ENCODE peak calls at places on chromosome 4, in nine cellular contexts. One of them, this sample, is unnamed.

GRCh38 chr4:124322234-124322831 is 390.2 kb downstream of the ANKRD50 start:
- DNase-seq in fibroblast of lung: peak; percentile 35
- DNase-seq in HCT116: peak; percentile 8
- DNase-seq in CD8-positive, alpha-beta T cell: no peak
- DNase-seq in BE2C: no peak
- DNase-seq in A549: peak; percentile 14
- DNase-seq in bronchial epithelial cell: peak; percentile 40
- DNase-seq in PC-9: no peak
- DNase-seq in Peyer's patch: no peak
- DNase-seq in this sample: peak; percentile 41

GRCh38 chr4:125735107-125735506 is 420.4 kb downstream of the FAT4 start:
- DNase-seq in fibroblast of lung: peak; percentile 96
- DNase-seq in HCT116: no peak
- DNase-seq in CD8-positive, alpha-beta T cell: no peak
- DNase-seq in BE2C: no peak
- DNase-seq in A549: peak; percentile 83
- DNase-seq in bronchial epithelial cell: peak; percentile 86
- DNase-seq in PC-9: peak; percentile 66
- DNase-seq in Peyer's patch: no peak
- DNase-seq in this sample: peak; percentile 88

GRCh38 chr4:98929341-98930267 is 671 bp upstream of the EIF4E start:
- DNase-seq in fibroblast of lung: peak; percentile 98
- DNase-seq in HCT116: peak; percentile 94
- DNase-seq in CD8-positive, alpha-beta T cell: peak; percentile 10
- DNase-seq in BE2C: peak; percentile 44
- DNase-seq in A549: peak; percentile 91
- DNase-seq in bronchial epithelial cell: peak; percentile 99
- DNase-seq in PC-9: peak; percentile 66
- DNase-seq in Peyer's patch: peak; percentile 89
- DNase-seq in this sample: peak; percentile 98

GRCh38 chr4:5888706-5889696 is 3.9 kb downstream of the CRMP1 start:
- DNase-seq in fibroblast of lung: no peak
- DNase-seq in HCT116: no peak
- DNase-seq in CD8-positive, alpha-beta T cell: no peak
- DNase-seq in BE2C: no peak
- DNase-seq in A549: no peak
- DNase-seq in bronchial epithelial cell: no peak
- DNase-seq in PC-9: no peak
- DNase-seq in Peyer's patch: no peak
- DNase-seq in this sample: no peak

GRCh38 chr4:158090323-158090722 is 82.5 kb downstream of the GASK1B start:
- DNase-seq in fibroblast of lung: peak; percentile 54
- DNase-seq in HCT116: no peak
- DNase-seq in CD8-positive, alpha-beta T cell: no peak
- DNase-seq in BE2C: no peak
- DNase-seq in A549: no peak
- DNase-seq in bronchial epithelial cell: no peak
- DNase-seq in PC-9: no peak
- DNase-seq in Peyer's patch: no peak
- DNase-seq in this sample: no peak

GRCh38 chr4:176193898-176194297 is 1.5 kb downstream of the SPATA4 start:
- DNase-seq in fibroblast of lung: peak; percentile 86
- DNase-seq in HCT116: peak; percentile 29
- DNase-seq in CD8-positive, alpha-beta T cell: no peak
- DNase-seq in BE2C: no peak
- DNase-seq in A549: peak; percentile 20
- DNase-seq in bronchial epithelial cell: peak; percentile 96
- DNase-seq in PC-9: no peak
- DNase-seq in Peyer's patch: no peak
- DNase-seq in this sample: peak; percentile 94

GRCh38 chr4:79563218-79563617 is 155.2 kb upstream of the GK2 start:
- DNase-seq in fibroblast of lung: peak; percentile 14
- DNase-seq in HCT116: no peak
- DNase-seq in CD8-positive, alpha-beta T cell: no peak
- DNase-seq in BE2C: no peak
- DNase-seq in A549: no peak
- DNase-seq in bronchial epithelial cell: no peak
- DNase-seq in PC-9: no peak
- DNase-seq in Peyer's patch: no peak
- DNase-seq in this sample: no peak

GRCh38 chr4:123035239-123035638 is 112.8 kb upstream of the NUDT6 start:
- DNase-seq in fibroblast of lung: no peak
- DNase-seq in HCT116: no peak
- DNase-seq in CD8-positive, alpha-beta T cell: no peak
- DNase-seq in BE2C: no peak
- DNase-seq in A549: no peak
- DNase-seq in bronchial epithelial cell: no peak
- DNase-seq in PC-9: no peak
- DNase-seq in Peyer's patch: no peak
- DNase-seq in this sample: no peak

GRCh38 chr4:139809207-139810157 is 143.9 kb downstream of the MGST2 start:
- DNase-seq in fibroblast of lung: no peak
- DNase-seq in HCT116: no peak
- DNase-seq in CD8-positive, alpha-beta T cell: no peak
- DNase-seq in BE2C: no peak
- DNase-seq in A549: no peak
- DNase-seq in bronchial epithelial cell: no peak
- DNase-seq in PC-9: no peak
- DNase-seq in Peyer's patch: no peak
- DNase-seq in this sample: no peak

GRCh38 chr4:139808381-139809206 is 143.0 kb downstream of the MGST2 start:
- DNase-seq in fibroblast of lung: peak; percentile 41
- DNase-seq in HCT116: no peak
- DNase-seq in CD8-positive, alpha-beta T cell: no peak
- DNase-seq in BE2C: no peak
- DNase-seq in A549: no peak
- DNase-seq in bronchial epithelial cell: no peak
- DNase-seq in PC-9: no peak
- DNase-seq in Peyer's patch: no peak
- DNase-seq in this sample: no peak

GRCh38 chr4:139810710-139811109 is 145.1 kb downstream of the MGST2 start:
- DNase-seq in fibroblast of lung: no peak
- DNase-seq in HCT116: no peak
- DNase-seq in CD8-positive, alpha-beta T cell: no peak
- DNase-seq in BE2C: no peak
- DNase-seq in A549: peak; percentile 13
- DNase-seq in bronchial epithelial cell: no peak
- DNase-seq in PC-9: no peak
- DNase-seq in Peyer's patch: no peak
- DNase-seq in this sample: no peak

GRCh38 chr4:139807483-139807882 is 141.9 kb downstream of the MGST2 start:
- DNase-seq in fibroblast of lung: no peak
- DNase-seq in HCT116: no peak
- DNase-seq in CD8-positive, alpha-beta T cell: no peak
- DNase-seq in BE2C: no peak
- DNase-seq in A549: no peak
- DNase-seq in bronchial epithelial cell: no peak
- DNase-seq in PC-9: no peak
- DNase-seq in Peyer's patch: no peak
- DNase-seq in this sample: no peak

GRCh38 chr4:139806929-139807328 is 141.3 kb downstream of the MGST2 start:
- DNase-seq in fibroblast of lung: no peak
- DNase-seq in HCT116: no peak
- DNase-seq in CD8-positive, alpha-beta T cell: no peak
- DNase-seq in BE2C: no peak
- DNase-seq in A549: no peak
- DNase-seq in bronchial epithelial cell: no peak
- DNase-seq in PC-9: no peak
- DNase-seq in Peyer's patch: no peak
- DNase-seq in this sample: no peak
- TF ChIP-seq CTCF in fibroblast of lung: no peak
- TF ChIP-seq CTCF in HCT116: no peak
- TF ChIP-seq CTCF in CD8-positive, alpha-beta T cell: no peak
- TF ChIP-seq CTCF in BE2C: no peak
- TF ChIP-seq CTCF in A549: no peak
- TF ChIP-seq CTCF in bronchial epithelial cell: no peak
- TF ChIP-seq CTCF in PC-9: no peak
- TF ChIP-seq CTCF in Peyer's patch: no peak
- TF ChIP-seq CTCF in this sample: no peak

GRCh38 chr4:168880087-168880675 is 129.9 kb downstream of the CBR4 start:
- DNase-seq in fibroblast of lung: peak; percentile 79
- DNase-seq in HCT116: no peak
- DNase-seq in CD8-positive, alpha-beta T cell: no peak
- DNase-seq in BE2C: no peak
- DNase-seq in A549: no peak
- DNase-seq in bronchial epithelial cell: no peak
- DNase-seq in PC-9: no peak
- DNase-seq in Peyer's patch: no peak
- DNase-seq in this sample: no peak

GRCh38 chr4:168876106-168876505 is 133.9 kb downstream of the CBR4 start:
- DNase-seq in fibroblast of lung: no peak
- DNase-seq in HCT116: no peak
- DNase-seq in CD8-positive, alpha-beta T cell: no peak
- DNase-seq in BE2C: no peak
- DNase-seq in A549: no peak
- DNase-seq in bronchial epithelial cell: no peak
- DNase-seq in PC-9: no peak
- DNase-seq in Peyer's patch: no peak
- DNase-seq in this sample: no peak

GRCh38 chr4:168879178-168879577 is 130.9 kb downstream of the CBR4 start:
- DNase-seq in fibroblast of lung: no peak
- DNase-seq in HCT116: no peak
- DNase-seq in CD8-positive, alpha-beta T cell: no peak
- DNase-seq in BE2C: no peak
- DNase-seq in A549: no peak
- DNase-seq in bronchial epithelial cell: no peak
- DNase-seq in PC-9: no peak
- DNase-seq in Peyer's patch: no peak
- DNase-seq in this sample: no peak

GRCh38 chr4:168877407-168877778 is 132.7 kb downstream of the CBR4 start:
- DNase-seq in fibroblast of lung: no peak
- DNase-seq in HCT116: no peak
- DNase-seq in CD8-positive, alpha-beta T cell: no peak
- DNase-seq in BE2C: no peak
- DNase-seq in A549: no peak
- DNase-seq in bronchial epithelial cell: no peak
- DNase-seq in PC-9: no peak
- DNase-seq in Peyer's patch: no peak
- DNase-seq in this sample: peak; percentile 29

DNA sequence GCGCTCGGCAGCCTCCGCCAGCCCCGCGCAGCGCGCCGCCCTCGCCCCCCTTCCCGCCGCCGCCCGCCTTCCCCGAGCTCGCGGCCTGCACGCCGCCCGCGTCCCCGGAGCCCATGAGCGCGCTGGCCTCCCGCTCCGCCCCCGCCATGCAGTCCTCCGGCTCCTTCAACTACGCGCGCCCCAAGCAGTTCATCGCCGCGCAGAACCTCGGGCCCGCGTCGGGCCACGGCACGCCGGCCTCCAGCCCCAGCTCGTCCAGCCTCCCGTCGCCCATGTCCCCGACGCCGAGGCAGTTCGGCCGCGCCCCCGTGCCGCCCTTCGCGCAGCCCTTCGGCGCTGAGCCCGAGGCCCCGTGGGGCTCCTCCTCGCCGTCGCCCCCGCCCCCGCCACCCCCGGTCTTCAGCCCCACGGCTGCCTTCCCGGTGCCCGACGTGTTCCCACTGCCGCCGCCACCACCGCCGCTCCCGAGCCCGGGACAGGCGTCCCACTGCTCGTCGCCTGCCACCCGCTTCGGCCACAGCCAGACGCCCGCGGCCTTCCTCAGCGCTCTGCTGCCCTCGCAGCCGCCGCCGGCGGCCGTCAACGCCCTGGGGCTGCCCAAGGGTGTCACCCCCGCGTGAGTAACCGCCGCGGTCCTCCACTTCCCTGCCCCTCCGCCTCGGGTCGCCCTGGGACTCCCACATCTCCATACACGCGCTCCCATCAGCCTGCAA is 132.1 kb downstream of the CBR4 start:
- DNase-seq in fibroblast of lung: no peak
- DNase-seq in HCT116: no peak
- DNase-seq in CD8-positive, alpha-beta T cell: peak; percentile 2
- DNase-seq in BE2C: peak; percentile 69
- DNase-seq in A549: no peak
- DNase-seq in bronchial epithelial cell: no peak
- DNase-seq in PC-9: peak; percentile 49
- DNase-seq in Peyer's patch: no peak
- DNase-seq in this sample: no peak
- H3K4me3 ChIP-seq in fibroblast of lung: peak overlapping the region; percentile 14
- H3K4me3 ChIP-seq in HCT116: no peak overlapping the region
- H3K4me3 ChIP-seq in CD8-positive, alpha-beta T cell: no peak overlapping the region
- H3K4me3 ChIP-seq in BE2C: peak overlapping the region; percentile 58
- H3K4me3 ChIP-seq in A549: no peak overlapping the region
- H3K4me3 ChIP-seq in bronchial epithelial cell: no peak overlapping the region
- H3K4me3 ChIP-seq in PC-9: no peak overlapping the region
- H3K4me3 ChIP-seq in Peyer's patch: peak overlapping the region; percentile 35
- H3K4me3 ChIP-seq in this sample: no peak overlapping the region

GRCh38 chr4:112938461-112939058 is 110.9 kb upstream of the ANK2 start:
- DNase-seq in fibroblast of lung: peak; percentile 37
- DNase-seq in HCT116: peak; percentile 31
- DNase-seq in CD8-positive, alpha-beta T cell: no peak
- DNase-seq in BE2C: no peak
- DNase-seq in A549: peak; percentile 27
- DNase-seq in bronchial epithelial cell: peak; percentile 56
- DNase-seq in PC-9: no peak
- DNase-seq in Peyer's patch: no peak
- DNase-seq in this sample: peak; percentile 60

GRCh38 chr4:112939901-112940300 is 109.6 kb upstream of the ANK2 start:
- DNase-seq in fibroblast of lung: no peak
- DNase-seq in HCT116: no peak
- DNase-seq in CD8-positive, alpha-beta T cell: no peak
- DNase-seq in BE2C: no peak
- DNase-seq in A549: no peak
- DNase-seq in bronchial epithelial cell: no peak
- DNase-seq in PC-9: no peak
- DNase-seq in Peyer's patch: no peak
- DNase-seq in this sample: no peak

GRCh38 chr4:112944006-112944405 is 105.4 kb upstream of the ANK2 start:
- DNase-seq in fibroblast of lung: no peak
- DNase-seq in HCT116: no peak
- DNase-seq in CD8-positive, alpha-beta T cell: no peak
- DNase-seq in BE2C: peak; percentile 74
- DNase-seq in A549: no peak
- DNase-seq in bronchial epithelial cell: no peak
- DNase-seq in PC-9: no peak
- DNase-seq in Peyer's patch: no peak
- DNase-seq in this sample: no peak

GRCh38 chr4:112940364-112940763 is 109.1 kb upstream of the ANK2 start:
- DNase-seq in fibroblast of lung: no peak
- DNase-seq in HCT116: no peak
- DNase-seq in CD8-positive, alpha-beta T cell: no peak
- DNase-seq in BE2C: no peak
- DNase-seq in A549: no peak
- DNase-seq in bronchial epithelial cell: no peak
- DNase-seq in PC-9: no peak
- DNase-seq in Peyer's patch: no peak
- DNase-seq in this sample: no peak

DNA sequence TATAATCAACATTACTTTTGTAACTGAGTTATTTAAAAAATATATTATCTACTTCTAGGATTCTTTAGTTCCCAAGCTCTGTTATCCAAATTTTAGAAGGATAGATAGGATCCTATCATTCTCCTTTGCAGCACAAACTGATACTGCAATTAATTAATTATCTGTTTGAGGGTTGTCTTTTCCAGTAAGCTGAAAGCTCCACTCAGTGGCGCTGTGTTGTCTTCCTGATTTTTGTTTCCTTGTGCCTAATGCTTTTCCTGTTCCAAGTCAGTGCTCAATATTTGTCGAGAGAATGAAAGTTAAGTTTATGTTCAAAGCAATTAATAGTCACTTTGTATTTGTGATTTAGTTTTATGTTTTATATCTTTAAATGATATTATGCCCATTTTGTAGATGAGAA is 107.4 kb upstream of the ANK2 start:
- DNase-seq in fibroblast of lung: no peak
- DNase-seq in HCT116: no peak
- DNase-seq in CD8-positive, alpha-beta T cell: no peak
- DNase-seq in BE2C: peak; percentile 54
- DNase-seq in A549: peak; percentile 4
- DNase-seq in bronchial epithelial cell: no peak
- DNase-seq in PC-9: no peak
- DNase-seq in Peyer's patch: no peak
- DNase-seq in this sample: no peak
- TF ChIP-seq CTCF in fibroblast of lung: no peak
- TF ChIP-seq CTCF in HCT116: no peak
- TF ChIP-seq CTCF in CD8-positive, alpha-beta T cell: no peak
- TF ChIP-seq CTCF in BE2C: peak; percentile 76
- TF ChIP-seq CTCF in A549: no peak
- TF ChIP-seq CTCF in bronchial epithelial cell: no peak
- TF ChIP-seq CTCF in PC-9: no peak
- TF ChIP-seq CTCF in Peyer's patch: no peak
- TF ChIP-seq CTCF in this sample: no peak

DNA sequence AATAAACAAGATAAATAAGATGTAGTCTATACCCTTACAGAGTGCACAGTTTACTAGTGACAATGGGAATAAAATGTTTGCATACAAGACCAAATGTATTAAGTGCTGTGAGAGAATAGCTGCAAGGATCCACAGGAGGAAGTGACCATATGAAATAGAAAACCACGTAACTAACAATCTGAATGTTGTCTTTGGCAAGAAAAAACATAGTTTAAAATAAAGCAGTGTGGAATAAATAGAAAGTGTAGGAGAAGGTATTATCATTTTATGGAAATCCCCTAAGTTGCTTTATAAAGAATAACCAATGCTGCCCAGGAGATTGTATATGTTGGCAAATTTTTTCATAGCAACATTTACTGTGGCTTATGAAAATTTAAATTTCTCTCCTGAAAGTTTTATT is 116.1 kb downstream of the PCDH7 start:
- DNase-seq in fibroblast of lung: peak; percentile 60
- DNase-seq in HCT116: no peak
- DNase-seq in CD8-positive, alpha-beta T cell: no peak
- DNase-seq in BE2C: no peak
- DNase-seq in A549: no peak
- DNase-seq in bronchial epithelial cell: no peak
- DNase-seq in PC-9: no peak
- DNase-seq in Peyer's patch: no peak
- DNase-seq in this sample: no peak
- H3K4me3 ChIP-seq in fibroblast of lung: no peak overlapping the region
- H3K4me3 ChIP-seq in HCT116: no peak overlapping the region
- H3K4me3 ChIP-seq in CD8-positive, alpha-beta T cell: no peak overlapping the region
- H3K4me3 ChIP-seq in BE2C: no peak overlapping the region
- H3K4me3 ChIP-seq in A549: no peak overlapping the region
- H3K4me3 ChIP-seq in bronchial epithelial cell: no peak overlapping the region
- H3K4me3 ChIP-seq in PC-9: no peak overlapping the region
- H3K4me3 ChIP-seq in Peyer's patch: no peak overlapping the region
- H3K4me3 ChIP-seq in this sample: no peak overlapping the region

This sample was measured in epithelial cell of esophagus.